ENCODE peak calls at places on chromosomes 12 and 14, in nine cellular contexts. J is tibial artery; K is pancreas; V is aorta; B is left lung; G is RWPE1; Z is gastrocnemius medialis; C is CD8-positive, alpha-beta T cell; O is WERI-Rb-1. Q is an unnamed sample.
A peak's percentile ranks its signal among the peaks of the same experiment; 100 is the strongest.

GRCh38 chr12:51262758-51263177 is 7.4 kb downstream of the SMAGP start:
- DNase-seq in B (no peak), O (peak; percentile 34), K (peak; percentile 82), Z (no peak), G (no peak), J (no peak), C (no peak), V (peak; percentile 63), Q (no peak)

GRCh38 chr12:43100231-43100630 is 451.8 kb downstream of the ADAMTS20 start:
- DNase-seq in J (no peak), B (no peak), V (no peak), O (no peak), K (no peak), Z (no peak), C (no peak), G (no peak), Q (no peak)

GRCh38 chr14:92877757-92878431 is 45.1 kb upstream of the CHGA start:
- DNase-seq in G (no peak), C (no peak), B (no peak), Z (no peak), V (no peak), J (no peak), K (peak; percentile 89), O (peak; percentile 73), Q (no peak)

GRCh38 chr14:89771251-89771650 is 183.3 kb downstream of the EFCAB11 start:
- DNase-seq in G (no peak), Z (no peak), J (no peak), B (no peak), K (no peak), C (no peak), O (no peak), V (no peak), Q (no peak)

GRCh38 chr12:10400829-10401228 is 8.7 kb downstream of the KLRC4 start:
- DNase-seq in B (no peak), C (no peak), G (no peak), J (no peak), K (no peak), V (no peak), O (no peak), Z (no peak), Q (no peak)

GRCh38 chr14:57038689-57039088 is 228.4 kb upstream of the OTX2 start:
- DNase-seq in V (no peak), K (no peak), Z (no peak), B (no peak), C (no peak), O (no peak), J (no peak), G (no peak), Q (no peak)

GRCh38 chr14:57816568-57817284 is 49.2 kb downstream of the SLC35F4 start:
- DNase-seq in C (no peak), J (no peak), V (no peak), B (no peak), K (no peak), Z (no peak), G (peak; percentile 32), O (no peak), Q (no peak)

GRCh38 chr14:34052658-34053014 is 101.8 kb upstream of the EGLN3 start:
- DNase-seq in B (no peak), O (no peak), K (no peak), V (peak; percentile 55), C (no peak), J (peak; percentile 26), G (no peak), Z (no peak), Q (no peak)

GRCh38 chr14:89616425-89617141 is 199.6 kb upstream of the FOXN3 start:
- DNase-seq in V (no peak), C (peak; percentile 24), K (no peak), Z (no peak), B (no peak), J (no peak), G (no peak), O (no peak), Q (no peak)

GRCh38 chr14:74296037-74296467 is 6.7 kb downstream of the ABCD4 start:
- DNase-seq in K (no peak), J (no peak), V (no peak), C (no peak), B (no peak), G (no peak), O (no peak), Z (no peak), Q (no peak)

GRCh38 chr14:55126932-55127490 is 2.0 kb upstream of the LGALS3 start:
- DNase-seq in V (no peak), Z (no peak), B (no peak), J (no peak), G (no peak), C (no peak), O (no peak), K (no peak), Q (no peak)

GRCh38 chr14:55126089-55126488 is 3.0 kb upstream of the LGALS3 start:
- DNase-seq in J (no peak), C (no peak), V (no peak), G (no peak), Z (no peak), K (no peak), B (no peak), O (no peak), Q (no peak)

GRCh38 chr14:55128386-55129085 is 516 bp upstream of the LGALS3 start:
- DNase-seq in G (no peak), J (no peak), O (no peak), Z (no peak), B (no peak), V (no peak), K (no peak), C (no peak), Q (no peak)

GRCh38 chr14:55129086-55129427 is at the start of gene LGALS3:
- DNase-seq in O (peak; percentile 26), J (peak; percentile 81), V (peak; percentile 85), Z (peak; percentile 36), K (peak; percentile 62), B (peak; percentile 97), C (no peak), G (peak; percentile 85), Q (no peak)

DNA sequence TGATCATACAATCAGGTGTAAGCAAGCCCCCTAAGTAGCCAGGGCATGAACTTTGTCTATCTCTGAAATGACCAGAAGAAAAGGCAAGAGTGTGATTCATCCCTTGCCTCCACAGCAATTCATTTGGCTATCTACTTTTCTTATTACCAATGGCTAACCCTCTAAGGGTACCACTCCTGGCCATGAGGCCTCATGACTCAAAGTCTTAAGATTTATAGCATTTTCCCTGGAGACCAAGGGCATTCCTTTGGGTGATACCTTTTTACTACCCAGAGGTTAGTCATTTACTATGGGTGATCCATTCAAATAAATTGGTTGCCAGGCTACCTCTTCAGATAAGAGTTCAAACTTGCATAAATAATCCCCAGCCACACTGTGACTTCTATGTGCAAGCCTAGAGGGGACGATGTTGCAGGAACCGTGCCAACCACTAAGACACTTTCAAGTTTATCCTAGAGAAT is 1.5 kb upstream of the LGALS3 start:
- DNase-seq in C (no peak), V (no peak), B (no peak), Z (no peak), G (peak; percentile 83), O (no peak), J (no peak), K (no peak), Q (no peak)
- H3K27ac ChIP-seq in C (no peak overlapping the region), V (no peak overlapping the region), B (no peak overlapping the region), Z (no peak overlapping the region), G (no peak overlapping the region), O (no peak overlapping the region), J (peak overlapping the region; percentile 94), K (no peak overlapping the region), Q (no peak overlapping the region)

GRCh38 chr12:120394483-120395367 is 25.8 kb upstream of the MSI1 start:
- DNase-seq in G (peak; percentile 20), B (peak; percentile 80), C (no peak), K (peak; percentile 81), O (peak; percentile 63), V (no peak), J (no peak), Z (no peak), Q (no peak)

GRCh38 chr12:120390540-120391120 is 21.7 kb upstream of the MSI1 start:
- DNase-seq in O (no peak), Z (no peak), J (no peak), V (no peak), C (no peak), B (no peak), G (no peak), K (no peak), Q (no peak)

DNA sequence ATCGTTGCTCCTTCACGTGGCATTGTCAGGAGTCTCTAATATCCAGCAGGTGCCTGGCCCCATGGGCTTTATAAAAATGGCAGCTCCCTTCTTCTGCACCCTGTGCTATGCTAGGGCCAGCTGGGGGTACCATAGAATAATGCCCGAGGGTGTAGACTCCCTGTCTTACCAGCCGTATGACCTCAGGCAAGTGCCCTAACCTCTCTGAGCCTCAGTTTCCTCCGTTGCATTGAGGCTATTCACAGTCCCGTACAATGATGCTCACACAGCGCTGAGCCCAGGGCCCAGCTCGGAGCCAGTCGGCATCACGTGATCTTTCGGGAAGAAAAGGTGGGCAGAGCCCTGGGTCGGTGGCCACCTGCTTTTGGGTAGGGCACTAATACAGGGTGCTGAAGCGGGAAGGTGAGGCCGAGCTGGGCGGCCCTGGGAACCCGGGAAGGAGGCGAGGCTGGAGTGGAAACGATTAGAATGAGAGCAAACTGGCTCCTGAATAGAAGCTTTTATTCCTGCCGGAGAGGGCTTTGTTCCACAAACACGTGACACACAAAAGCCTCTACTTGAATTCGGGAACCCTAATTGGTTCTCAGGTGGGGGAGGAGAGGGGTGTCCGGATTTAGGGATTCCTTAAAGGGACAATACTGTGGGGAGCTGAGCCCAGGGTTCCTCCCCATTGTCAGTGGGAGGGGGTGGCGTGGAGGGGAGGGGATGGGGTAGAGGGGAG is 19.9 kb upstream of the MSI1 start:
- DNase-seq in J (no peak), B (no peak), O (no peak), Z (no peak), V (no peak), C (no peak), G (no peak), K (no peak), Q (no peak)
- H3K27ac ChIP-seq in J (no peak overlapping the region), B (no peak overlapping the region), O (no peak overlapping the region), Z (no peak overlapping the region), V (no peak overlapping the region), C (no peak overlapping the region), G (no peak overlapping the region), K (no peak overlapping the region), Q (no peak overlapping the region)

GRCh38 chr12:2418579-2418978 is 365.8 kb downstream of the CACNA1C start:
- DNase-seq in Z (no peak), C (no peak), V (no peak), G (no peak), B (no peak), K (no peak), J (no peak), O (no peak), Q (no peak)
- H3K27ac ChIP-seq in Z (no peak overlapping the region), C (no peak overlapping the region), V (no peak overlapping the region), G (no peak overlapping the region), B (no peak overlapping the region), K (no peak overlapping the region), J (no peak overlapping the region), O (no peak overlapping the region), Q (no peak overlapping the region)

DNA sequence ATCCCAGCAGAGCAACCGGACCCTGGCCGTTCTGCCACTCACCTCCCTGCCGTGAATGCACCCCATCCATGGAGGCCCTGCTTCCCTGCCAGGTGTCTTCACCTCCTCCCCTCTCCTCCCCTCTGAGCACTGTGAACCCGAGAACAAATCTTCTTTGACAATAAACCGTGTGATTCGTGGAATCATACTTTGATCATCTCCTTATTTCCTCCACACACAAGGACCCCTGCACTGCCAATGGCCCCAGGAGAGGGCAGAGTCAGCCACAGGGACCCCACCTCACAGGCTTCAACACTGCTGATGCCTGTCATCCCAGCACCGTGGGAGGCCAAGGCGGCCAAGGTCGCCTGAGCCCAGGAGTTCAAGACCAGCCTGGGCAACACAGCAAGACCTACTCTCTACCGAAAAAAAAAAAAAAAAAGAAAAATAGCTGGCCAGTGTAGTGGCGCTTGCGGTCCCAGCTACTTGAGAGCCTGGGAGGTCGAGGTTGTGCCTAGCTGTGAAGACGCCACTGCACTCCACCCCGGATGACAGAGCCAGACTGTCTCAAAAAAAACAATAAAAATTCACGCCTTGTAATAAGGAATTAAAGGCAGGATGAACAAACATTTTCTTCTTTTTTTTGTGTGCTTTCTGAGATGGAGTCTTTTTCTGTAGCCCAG is 1.1 kb downstream of the XRCC3 start:
- DNase-seq in K (no peak), Z (no peak), O (no peak), V (no peak), C (no peak), G (no peak), B (no peak), J (no peak), Q (no peak)
- H3K27ac ChIP-seq in K (no peak overlapping the region), Z (no peak overlapping the region), O (peak overlapping the region; percentile 92), V (no peak overlapping the region), C (no peak overlapping the region), G (peak overlapping the region; percentile 99), B (no peak overlapping the region), J (no peak overlapping the region), Q (no peak overlapping the region)